ENCODE peak calls at places on chromosomes 13 and 19, in five cellular contexts. G is AG04450, H is mammary epithelial cell, J is transverse colon, M is pancreas. K is an unnamed sample. For H3K27me3, the result is how much of the 10 kb centered on the place peaks cover.

GRCh38 chr19:50024719-50025021 is 502 bp downstream of the VRK3 start:
- DNase-seq in G (no peak), H (no peak), J (no peak), M (no peak), K (no peak)

GRCh38 chr13:44015808-44016207 is 136.1 kb downstream of the LACC1 start:
- DNase-seq in G (no peak), H (no peak), J (no peak), M (no peak), K (no peak)

GRCh38 chr13:81987677-81988357 is 1646.9 kb upstream of the SPRY2 start:
- DNase-seq in G (no peak), H (no peak), J (no peak), M (no peak), K (no peak)

GRCh38 chr13:72431981-72432617 is 295.3 kb downstream of the MZT1 start:
- DNase-seq in G (no peak), H (no peak), J (no peak), M (no peak), K (no peak)

GRCh38 chr13:25819856-25820530 is 231.8 kb downstream of the SHISA2 start:
- DNase-seq in G (no peak), H (no peak), J (no peak), M (no peak), K (no peak)

GRCh38 chr19:50750010-50750409 is 20.3 kb upstream of the GPR32 start:
- DNase-seq in G (no peak), H (no peak), J (no peak), M (no peak), K (no peak)

GRCh38 chr19:3604987-3605343 is 1.7 kb downstream of the TBXA2R start:
- DNase-seq in G (no peak), H (no peak), J (no peak), M (peak), K (no peak)

GRCh38 chr13:29901714-29902631 is 51.6 kb upstream of the UBL3 start:
- DNase-seq in G (peak), H (peak), J (peak), M (peak), K (no peak)

GRCh38 chr19:43704002-43704705 is 11.7 kb upstream of the IRGC start:
- DNase-seq in G (no peak), H (no peak), J (peak), M (no peak), K (no peak)

GRCh38 chr13:109273326-109273751 is 513.0 kb downstream of the IRS2 start:
- DNase-seq in G (no peak), H (peak), J (no peak), M (no peak), K (no peak)

GRCh38 chr19:30473334-30473867 is 101.2 kb downstream of the ZNF536 start:
- DNase-seq in G (no peak), H (no peak), J (no peak), M (no peak), K (no peak)

GRCh38 chr13:61113140-61113658 is 302.4 kb downstream of the PCDH20 start:
- DNase-seq in G (no peak), H (no peak), J (no peak), M (no peak), K (no peak)

GRCh38 chr13:61109741-61110140 is 305.9 kb downstream of the PCDH20 start:
- DNase-seq in G (no peak), H (no peak), J (no peak), M (no peak), K (no peak)

GRCh38 chr13:61107989-61108388 is 307.7 kb downstream of the PCDH20 start:
- DNase-seq in G (no peak), H (no peak), J (no peak), M (no peak), K (no peak)

GRCh38 chr13:61111529-61111928 is 304.1 kb downstream of the PCDH20 start:
- DNase-seq in G (no peak), H (no peak), J (no peak), M (no peak), K (no peak)

GRCh38 chr13:61110804-61111203 is 304.8 kb downstream of the PCDH20 start:
- DNase-seq in G (no peak), H (no peak), J (no peak), M (no peak), K (no peak)
- H3K27me3 ChIP-seq in G (under half), H (under half), J (under half), M (under half), K (under half)

GRCh38 chr19:46133101-46133627 is 8.7 kb upstream of the IGFL3 start:
- DNase-seq in G (peak), H (peak), J (no peak), M (peak), K (peak)
- H3K27me3 ChIP-seq in G (under half), H (under half), J (under half), M (under half), K (under half)

GRCh38 chr19:13014921-13015280 is 19.6 kb downstream of the NFIX start:
- DNase-seq in G (no peak), H (no peak), J (no peak), M (no peak), K (no peak)
- H3K27me3 ChIP-seq in G (under half), H (under half), J (under half), M (under half), K (under half)

GRCh38 chr13:20287976-20288375 is 55.9 kb upstream of the GJB6 start:
- DNase-seq in G (no peak), H (no peak), J (no peak), M (no peak), K (no peak)

GRCh38 chr13:20291675-20292074 is 59.6 kb upstream of the GJB6 start:
- DNase-seq in G (no peak), H (no peak), J (no peak), M (no peak), K (no peak)

GRCh38 chr13:20285530-20285929 is 53.4 kb upstream of the GJB6 start:
- DNase-seq in G (no peak), H (no peak), J (no peak), M (no peak), K (no peak)

GRCh38 chr13:20291037-20291436 is 58.9 kb upstream of the GJB6 start:
- DNase-seq in G (no peak), H (no peak), J (peak), M (no peak), K (no peak)

DNA sequence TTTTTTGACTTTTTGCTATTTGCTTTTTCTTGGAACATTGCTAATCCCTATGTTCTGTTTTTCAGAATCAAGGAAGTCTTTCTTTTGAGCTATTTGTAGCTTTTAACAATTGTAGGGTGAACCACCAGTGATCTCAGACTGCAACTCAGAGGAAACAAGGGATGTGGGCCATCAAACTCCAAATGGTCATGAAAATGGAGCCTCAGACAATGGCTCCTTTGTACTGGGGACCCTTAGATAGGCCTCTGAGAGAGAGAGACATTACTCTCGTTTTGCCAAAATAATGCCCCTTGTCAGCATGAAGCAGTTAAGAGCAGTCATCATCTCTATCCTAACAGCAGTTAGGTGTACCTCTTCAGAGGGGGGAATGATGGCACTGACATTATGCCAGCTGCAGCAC is 56.4 kb upstream of the GJB6 start:
- DNase-seq in G (no peak), H (no peak), J (no peak), M (no peak), K (no peak)
- H3K27me3 ChIP-seq in G (under half), H (under half), J (under half), M (under half), K (under half)

GRCh38 chr19:41994994-41995958 is 1.2 kb upstream of the ATP1A3 start:
- DNase-seq in G (no peak), H (no peak), J (no peak), M (no peak), K (no peak)
- H3K27me3 ChIP-seq in G (under half), H (under half), J (half or more), M (under half), K (half or more)